ENCODE peak calls at places on chromosomes 11 and 22, in six cellular contexts. J is adrenal gland, E is neural crest cell, H is stomach, A is neural progenitor cell, V is chondrocyte. F is an unnamed sample.

GRCh38 chr22:30609260-30610185 is 2.5 kb downstream of the TCN2 start:
- DNase-seq in J (peak; percentile 74), E (no peak), H (peak; percentile 61), A (no peak), V (no peak), F (peak; percentile 90)

GRCh38 chr11:121967131-121967689 is 148.8 kb downstream of the BLID start:
- DNase-seq in J (no peak), E (no peak), H (no peak), A (peak; percentile 6), V (no peak), F (no peak)

GRCh38 chr11:118215262-118215661 is 9.5 kb downstream of the JAML start:
- DNase-seq in J (no peak), E (no peak), H (no peak), A (no peak), V (no peak), F (no peak)

GRCh38 chr11:6608011-6608410 is 4.0 kb downstream of the TAF10 start:
- DNase-seq in J (peak; percentile 26), E (no peak), H (no peak), A (no peak), V (no peak), F (no peak)

GRCh38 chr11:117424781-117425180 is 97.1 kb downstream of the CEP164 start:
- DNase-seq in J (no peak), E (no peak), H (no peak), A (no peak), V (peak; percentile 15), F (no peak)

GRCh38 chr22:41576877-41577276 is 12.8 kb downstream of the PMM1 start:
- DNase-seq in J (peak; percentile 86), E (peak; percentile 48), H (peak; percentile 60), A (peak; percentile 86), V (no peak), F (no peak)

GRCh38 chr22:31241200-31241599 is 29.1 kb downstream of the LIMK2 start:
- DNase-seq in J (no peak), E (no peak), H (no peak), A (no peak), V (no peak), F (no peak)

GRCh38 chr11:130031945-130032344 is 29.3 kb upstream of the PRDM10 start:
- DNase-seq in J (no peak), E (no peak), H (no peak), A (no peak), V (no peak), F (no peak)

GRCh38 chr11:36360833-36361232 is 64.7 kb downstream of the PRR5L start:
- DNase-seq in J (no peak), E (no peak), H (no peak), A (no peak), V (no peak), F (no peak)

GRCh38 chr11:19508166-19508565 is 204.5 kb upstream of the NAV2 start:
- DNase-seq in J (peak; percentile 35), E (no peak), H (peak; percentile 27), A (no peak), V (no peak), F (no peak)

GRCh38 chr11:16607675-16608644 is 130.5 kb upstream of the C11orf58 start:
- DNase-seq in J (peak; percentile 82), E (peak; percentile 70), H (peak; percentile 38), A (peak; percentile 90), V (peak; percentile 95), F (no peak)

GRCh38 chr11:63768232-63769043 is at the start of gene ZFTA:
- DNase-seq in J (peak; percentile 70), E (peak; percentile 83), H (peak; percentile 61), A (peak; percentile 90), V (no peak), F (no peak)

GRCh38 chr11:95301497-95301896 is 70.5 kb upstream of the SESN3 start:
- DNase-seq in J (peak; percentile 59), E (no peak), H (peak; percentile 30), A (no peak), V (no peak), F (no peak)

GRCh38 chr22:23250424-23251363 is 70.4 kb downstream of the BCR start:
- DNase-seq in J (no peak), E (no peak), H (no peak), A (no peak), V (no peak), F (no peak)

GRCh38 chr22:48940988-48941902 is 886.4 kb downstream of the BRD1 start:
- DNase-seq in J (no peak), E (no peak), H (peak; percentile 16), A (no peak), V (peak; percentile 58), F (no peak)

GRCh38 chr22:36546092-36546804 is 17.3 kb upstream of the EIF3D start:
- DNase-seq in J (peak; percentile 64), E (peak; percentile 41), H (no peak), A (peak; percentile 88), V (peak; percentile 46), F (no peak)

GRCh38 chr11:28963189-28963588 is 855.0 kb downstream of the METTL15 start:
- DNase-seq in J (no peak), E (no peak), H (no peak), A (no peak), V (no peak), F (no peak)

GRCh38 chr11:62140302-62141110 is 16.7 kb downstream of the INCENP start:
- DNase-seq in J (peak; percentile 14), E (no peak), H (peak; percentile 11), A (no peak), V (peak; percentile 85), F (no peak)

GRCh38 chr22:45726081-45726480 is 54.4 kb downstream of the ATXN10 start:
- DNase-seq in J (no peak), E (no peak), H (no peak), A (no peak), V (no peak), F (no peak)

GRCh38 chr22:27473533-27473932 is 328.0 kb downstream of the MN1 start:
- DNase-seq in J (no peak), E (no peak), H (no peak), A (no peak), V (no peak), F (no peak)

GRCh38 chr11:119816660-119817059 is 87.7 kb upstream of the NECTIN1 start:
- DNase-seq in J (no peak), E (no peak), H (no peak), A (no peak), V (no peak), F (no peak)

GRCh38 chr11:82790723-82791487 is 57.2 kb upstream of the FAM181B start:
- DNase-seq in J (no peak), E (no peak), H (no peak), A (no peak), V (no peak), F (no peak)

GRCh38 chr22:47192106-47192650 is 429.7 kb downstream of the TBC1D22A start:
- DNase-seq in J (peak; percentile 17), E (no peak), H (peak; percentile 13), A (no peak), V (peak; percentile 58), F (peak; percentile 31)

GRCh38 chr11:7319501-7319900 is 67.8 kb downstream of the SYT9 start:
- DNase-seq in J (no peak), E (no peak), H (no peak), A (no peak), V (no peak), F (no peak)

GRCh38 chr11:85551881-85552280 is 75.3 kb downstream of the DLG2 start:
- DNase-seq in J (no peak), E (no peak), H (no peak), A (no peak), V (no peak), F (no peak)

GRCh38 chr11:128653828-128654231 is 40.0 kb upstream of the FLI1 start:
- DNase-seq in J (peak; percentile 32), E (no peak), H (peak; percentile 44), A (peak; percentile 42), V (no peak), F (peak; percentile 64)
- TF ChIP-seq CTCF in J (no peak), E (no peak), H (no peak), A (no peak), V (peak; percentile 45), F (no peak)

DNA sequence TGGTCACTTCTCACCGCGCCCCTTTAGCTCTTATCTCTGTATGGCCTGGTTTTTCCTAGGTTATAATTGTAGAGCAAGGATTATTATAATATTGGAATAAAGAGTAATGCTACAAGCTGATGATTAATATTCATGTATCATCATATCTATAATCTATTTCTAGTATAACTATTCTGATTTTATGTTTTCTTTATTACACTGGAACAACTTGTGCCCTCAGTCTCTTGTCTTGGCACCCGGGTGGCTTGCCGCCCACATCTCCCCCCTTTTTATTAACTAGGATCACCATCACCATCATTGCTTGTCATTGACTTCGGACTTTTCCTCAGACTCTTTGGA is 11.0 kb downstream of the OR52K1 start:
- DNase-seq in J (no peak), E (no peak), H (no peak), A (no peak), V (no peak), F (no peak)
- TF ChIP-seq CTCF in J (no peak), E (no peak), H (no peak), A (no peak), V (peak; percentile 66), F (peak; percentile 37)

DNA sequence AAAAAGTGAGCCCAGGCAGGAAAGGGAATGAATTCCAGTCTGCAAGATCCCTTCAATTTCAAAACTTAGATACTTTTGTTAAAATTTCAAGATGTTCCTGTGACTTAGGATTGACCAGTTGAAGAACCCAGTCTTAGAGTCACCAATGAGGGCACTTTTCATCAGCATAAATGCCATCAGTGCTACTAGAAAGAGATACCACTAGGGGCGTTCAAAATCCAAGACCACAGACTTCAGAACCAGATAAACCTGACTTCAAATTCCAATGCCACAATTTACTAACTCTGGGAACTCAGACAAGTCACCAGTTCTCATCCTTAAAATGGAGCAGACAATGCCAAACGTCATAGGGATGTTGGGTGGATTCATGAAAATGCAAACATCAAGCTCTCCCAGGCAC is 523.2 kb downstream of the BUD13 start:
- DNase-seq in J (no peak), E (no peak), H (no peak), A (no peak), V (no peak), F (no peak)
- TF ChIP-seq CTCF in J (no peak), E (peak; percentile 30), H (no peak), A (no peak), V (no peak), F (no peak)

GRCh38 chr11:77086521-77087472 is 15.8 kb upstream of the OMP start:
- DNase-seq in J (no peak), E (no peak), H (peak; percentile 80), A (no peak), V (peak; percentile 75), F (peak; percentile 38)

GRCh38 chr11:77087723-77088225 is 14.9 kb upstream of the OMP start:
- DNase-seq in J (no peak), E (no peak), H (no peak), A (no peak), V (peak; percentile 65), F (peak; percentile 36)

GRCh38 chr11:77084581-77085191 is 17.9 kb downstream of the CAPN5 start:
- DNase-seq in J (peak; percentile 50), E (no peak), H (peak; percentile 26), A (no peak), V (peak; percentile 82), F (peak; percentile 40)

GRCh38 chr11:77083553-77084245 is 16.9 kb downstream of the CAPN5 start:
- DNase-seq in J (no peak), E (no peak), H (peak; percentile 19), A (no peak), V (no peak), F (no peak)

DNA sequence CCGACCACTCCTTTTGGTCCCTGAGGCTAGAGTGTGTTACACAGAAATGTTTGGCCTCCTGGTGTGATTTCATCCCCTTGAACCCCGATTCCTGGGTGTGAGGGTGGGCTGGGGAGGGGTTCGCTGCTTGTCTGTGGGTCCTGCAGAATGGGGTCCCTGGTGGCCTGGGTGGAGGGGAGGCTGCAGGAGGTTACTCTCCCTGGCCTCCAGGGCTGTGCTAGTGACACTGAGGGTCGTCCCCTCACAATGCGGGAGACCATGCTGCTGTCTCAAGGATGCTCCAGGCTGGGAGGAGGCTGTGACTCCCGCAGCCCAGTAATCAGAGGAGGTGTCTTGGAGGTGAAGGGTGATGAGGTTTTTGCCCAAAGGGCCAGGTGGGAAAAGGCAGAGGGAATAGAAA is 17.0 kb upstream of the OMP start:
- DNase-seq in J (peak; percentile 18), E (no peak), H (peak; percentile 17), A (no peak), V (peak; percentile 41), F (peak; percentile 28)
- TF ChIP-seq CTCF in J (no peak), E (no peak), H (no peak), A (no peak), V (no peak), F (no peak)